ENCODE peak calls at places on chromosomes 6 and 20, in nine cellular contexts. H is DND-41, D is cardiac muscle cell, U is Panc1, A is spleen, R is H9, K is body of pancreas, L is brain microvascular endothelial cell, C is PC-3. Q is an unnamed sample. For H3K27me3, the result is how much of the 10 kb centered on the place peaks cover.

GRCh38 chr20:24357169-24357568 is 112.3 kb upstream of the SYNDIG1 start:
- DNase-seq in H (no peak), D (no peak), U (no peak), A (no peak), R (no peak), K (no peak), L (no peak), C (no peak), Q (no peak)

GRCh38 chr6:87731818-87732661 is 30.0 kb upstream of the AKIRIN2 start:
- DNase-seq in H (peak), D (peak), U (peak), A (peak), R (no peak), K (peak), L (peak), C (peak), Q (peak)

GRCh38 chr6:154448448-154449096 is 61.9 kb downstream of the CNKSR3 start:
- DNase-seq in H (no peak), D (peak), U (no peak), A (no peak), R (no peak), K (peak), L (peak), C (no peak), Q (peak)

GRCh38 chr6:76706086-76706485 is 633.6 kb upstream of the IMPG1 start:
- DNase-seq in H (no peak), D (no peak), U (no peak), A (no peak), R (no peak), K (no peak), L (no peak), C (no peak), Q (no peak)

GRCh38 chr6:22756365-22756764 is 187.0 kb downstream of the HDGFL1 start:
- DNase-seq in H (no peak), D (no peak), U (no peak), A (no peak), R (no peak), K (no peak), L (no peak), C (peak), Q (no peak)

GRCh38 chr6:75524322-75524972 is 30.8 kb upstream of the FILIP1 start:
- DNase-seq in H (no peak), D (peak), U (peak), A (no peak), R (no peak), K (peak), L (peak), C (peak), Q (no peak)

GRCh38 chr6:135270676-135271536 is 89.8 kb downstream of the MYB start:
- DNase-seq in H (no peak), D (no peak), U (no peak), A (no peak), R (peak), K (peak), L (no peak), C (peak), Q (no peak)

GRCh38 chr6:170100046-170100445 is 190.8 kb downstream of the DLL1 start:
- DNase-seq in H (no peak), D (no peak), U (no peak), A (peak), R (no peak), K (no peak), L (no peak), C (no peak), Q (no peak)

GRCh38 chr6:113182370-113183141 is 674.6 kb upstream of the MARCKS start:
- DNase-seq in H (no peak), D (peak), U (peak), A (no peak), R (no peak), K (no peak), L (peak), C (peak), Q (no peak)

GRCh38 chr6:159790947-159791598 is 806 bp downstream of the MRPL18 start:
- DNase-seq in H (no peak), D (no peak), U (no peak), A (peak), R (no peak), K (peak), L (peak), C (no peak), Q (no peak)

GRCh38 chr6:53544050-53544499 is 826 bp downstream of the GCLC start:
- DNase-seq in H (no peak), D (no peak), U (no peak), A (no peak), R (no peak), K (no peak), L (no peak), C (peak), Q (no peak)

GRCh38 chr6:19830171-19830570 is 7.0 kb upstream of the ID4 start:
- DNase-seq in H (no peak), D (peak), U (no peak), A (no peak), R (no peak), K (no peak), L (peak), C (peak), Q (no peak)

GRCh38 chr6:129236110-129236509 is 353.2 kb downstream of the LAMA2 start:
- DNase-seq in H (no peak), D (no peak), U (no peak), A (no peak), R (no peak), K (no peak), L (no peak), C (no peak), Q (no peak)

GRCh38 chr6:16049178-16049577 is 79.7 kb upstream of the MYLIP start:
- DNase-seq in H (no peak), D (peak), U (no peak), A (no peak), R (no peak), K (no peak), L (peak), C (no peak), Q (no peak)

GRCh38 chr6:39553811-39554802 is 171.1 kb downstream of the KIF6 start:
- DNase-seq in H (no peak), D (peak), U (no peak), A (no peak), R (no peak), K (no peak), L (peak), C (no peak), Q (no peak)

GRCh38 chr6:156511570-156511969 is 265.6 kb upstream of the ARID1B start:
- DNase-seq in H (no peak), D (no peak), U (no peak), A (no peak), R (no peak), K (no peak), L (no peak), C (no peak), Q (no peak)

GRCh38 chr20:1933465-1933870 is 38.3 kb downstream of the SIRPA start:
- DNase-seq in H (no peak), D (peak), U (no peak), A (no peak), R (no peak), K (peak), L (no peak), C (no peak), Q (no peak)

GRCh38 chr6:134172020-134172766 is 119.8 kb upstream of the SLC2A12 start:
- DNase-seq in H (no peak), D (peak), U (no peak), A (no peak), R (no peak), K (no peak), L (no peak), C (no peak), Q (no peak)

GRCh38 chr6:89023591-89024441 is 56.7 kb upstream of the PNRC1 start:
- DNase-seq in H (no peak), D (peak), U (no peak), A (no peak), R (no peak), K (peak), L (no peak), C (no peak), Q (no peak)

GRCh38 chr6:14349507-14349906 is 231.9 kb downstream of the CD83 start:
- DNase-seq in H (no peak), D (peak), U (no peak), A (no peak), R (no peak), K (no peak), L (no peak), C (no peak), Q (no peak)

GRCh38 chr6:160792711-160793110 is 90.7 kb downstream of the PLG start:
- DNase-seq in H (no peak), D (no peak), U (no peak), A (no peak), R (no peak), K (no peak), L (no peak), C (peak), Q (no peak)

GRCh38 chr20:46484954-46485353 is 28.4 kb downstream of the ZNF334 start:
- DNase-seq in H (no peak), D (no peak), U (no peak), A (no peak), R (no peak), K (no peak), L (no peak), C (no peak), Q (no peak)

GRCh38 chr6:27287751-27288135 is 24.3 kb downstream of the POM121L2 start:
- DNase-seq in H (no peak), D (no peak), U (no peak), A (no peak), R (no peak), K (no peak), L (no peak), C (no peak), Q (no peak)

GRCh38 chr20:19427480-19427879 is 215.0 kb downstream of the SLC24A3 start:
- DNase-seq in H (no peak), D (no peak), U (no peak), A (no peak), R (no peak), K (peak), L (no peak), C (no peak), Q (no peak)

GRCh38 chr6:100862063-100862462 is 19.1 kb downstream of the ASCC3 start:
- DNase-seq in H (no peak), D (no peak), U (no peak), A (no peak), R (no peak), K (no peak), L (no peak), C (no peak), Q (no peak)

GRCh38 chr6:162917506-162917905 is 189.7 kb downstream of the PACRG start:
- DNase-seq in H (no peak), D (peak), U (no peak), A (no peak), R (no peak), K (no peak), L (peak), C (no peak), Q (no peak)

GRCh38 chr6:88491266-88491665 is 325.1 kb upstream of the CNR1 start:
- DNase-seq in H (no peak), D (no peak), U (no peak), A (no peak), R (no peak), K (no peak), L (no peak), C (no peak), Q (no peak)

GRCh38 chr20:17587148-17587547 is 17.3 kb downstream of the DSTN start:
- DNase-seq in H (no peak), D (no peak), U (no peak), A (no peak), R (no peak), K (no peak), L (no peak), C (no peak), Q (no peak)

GRCh38 chr6:118784641-118785164 is 109.2 kb upstream of the ASF1A start:
- DNase-seq in H (no peak), D (peak), U (no peak), A (no peak), R (no peak), K (no peak), L (no peak), C (peak), Q (no peak)

GRCh38 chr6:11616200-11616611 is 78.7 kb downstream of the TMEM170B start:
- DNase-seq in H (no peak), D (peak), U (no peak), A (no peak), R (no peak), K (no peak), L (peak), C (no peak), Q (no peak)

GRCh38 chr20:9352740-9353139 is 161.7 kb upstream of the LAMP5 start:
- DNase-seq in H (no peak), D (no peak), U (no peak), A (no peak), R (no peak), K (no peak), L (no peak), C (no peak), Q (no peak)

GRCh38 chr6:136792945-136793289 is 640 bp upstream of the MAP3K5 start:
- DNase-seq in H (peak), D (peak), U (no peak), A (peak), R (no peak), K (peak), L (peak), C (peak), Q (peak)

GRCh38 chr20:31577194-31577593 is 27.9 kb upstream of the ID1 start:
- DNase-seq in H (no peak), D (no peak), U (no peak), A (no peak), R (no peak), K (no peak), L (no peak), C (no peak), Q (no peak)
- H3K27me3 ChIP-seq in H (under half), D (under half), U (under half), A (under half), R (under half), K (under half), L (under half), C (under half), Q (under half)

DNA sequence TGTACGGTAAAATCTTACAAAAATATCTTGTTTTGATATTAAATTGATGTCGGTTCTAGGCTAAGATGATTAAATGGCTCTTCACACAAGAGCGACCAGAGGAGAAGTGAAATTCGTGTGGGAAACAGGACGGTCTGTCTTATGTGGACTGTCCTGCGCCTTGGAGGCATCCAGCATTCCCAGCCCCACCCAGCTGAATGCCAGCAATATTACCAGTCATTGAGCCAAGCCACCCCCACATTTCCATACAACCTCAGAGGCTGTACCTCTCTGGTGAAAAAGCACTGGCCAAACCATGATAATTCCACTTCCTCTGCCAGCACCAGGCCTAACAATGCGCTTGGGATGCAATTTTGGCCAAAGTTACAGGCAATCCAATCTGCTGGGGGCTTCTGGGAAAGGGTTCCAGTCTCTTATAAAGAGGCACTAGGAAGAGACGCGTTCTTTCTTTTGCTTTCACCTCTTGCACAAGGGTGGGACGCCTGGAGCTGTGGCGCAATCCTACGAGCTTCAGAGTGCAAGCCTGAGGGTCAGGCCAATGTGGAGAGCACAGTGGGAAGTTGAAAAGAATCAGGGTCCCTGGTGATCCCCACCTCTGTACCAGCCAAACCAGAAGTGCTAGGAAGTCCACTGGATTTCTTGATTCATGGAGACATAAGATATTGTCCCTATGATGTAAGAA is 213.1 kb downstream of the PREX1 start:
- DNase-seq in H (no peak), D (no peak), U (no peak), A (no peak), R (no peak), K (no peak), L (no peak), C (peak), Q (no peak)
- H3K27me3 ChIP-seq in H (under half), D (under half), U (under half), A (under half), R (under half), K (under half), L (under half), C (under half), Q (under half)

DNA sequence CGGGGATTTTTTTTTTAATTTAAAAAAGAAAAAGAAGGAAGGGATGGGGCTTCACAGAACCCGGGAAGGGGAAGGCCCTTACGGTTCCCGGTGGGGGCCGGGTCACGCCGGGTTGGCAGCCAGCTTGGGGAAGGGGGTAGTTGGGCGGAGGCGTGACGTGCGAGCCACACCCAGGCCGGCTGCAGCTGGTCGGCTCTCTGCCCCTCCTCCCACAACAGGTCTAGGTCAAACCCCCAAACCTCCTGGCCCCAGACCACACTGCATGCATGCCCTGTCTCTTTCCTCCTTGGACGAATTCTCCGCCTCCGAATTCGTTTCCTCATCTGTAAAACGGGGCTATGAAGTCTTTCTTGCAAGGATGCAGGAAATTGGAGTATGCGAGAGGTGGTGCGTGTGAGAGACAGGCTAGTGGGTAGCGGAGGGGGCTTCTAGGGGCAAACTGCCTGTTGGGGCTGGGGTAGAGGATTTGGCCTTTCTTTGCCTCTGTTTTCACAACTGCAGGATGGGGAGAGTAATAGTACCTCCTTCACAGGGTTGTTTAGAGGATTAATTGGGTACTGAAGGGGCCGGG is 835 bp downstream of the HCK start:
- DNase-seq in H (no peak), D (no peak), U (no peak), A (peak), R (peak), K (peak), L (no peak), C (no peak), Q (no peak)
- H3K27me3 ChIP-seq in H (under half), D (half or more), U (under half), A (under half), R (under half), K (under half), L (under half), C (half or more), Q (under half)

DNA sequence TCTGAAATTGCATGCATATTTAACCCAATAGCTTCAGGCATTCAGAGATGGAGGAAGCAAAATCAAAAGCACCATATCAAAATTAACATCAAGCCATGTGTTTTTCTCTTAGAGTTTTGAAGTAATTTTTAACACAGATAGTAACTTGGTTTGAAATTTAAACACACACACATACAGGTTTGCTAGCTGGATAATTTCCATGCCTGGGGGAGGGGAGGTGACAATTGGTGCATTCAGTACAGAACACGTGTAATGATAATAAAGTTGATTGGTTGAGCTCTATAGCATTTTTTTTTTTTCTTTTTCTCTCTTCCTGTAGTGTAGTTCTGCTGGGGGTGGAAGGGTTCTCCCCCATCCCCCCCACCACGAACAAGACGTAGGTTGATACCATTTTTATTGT is 564.8 kb downstream of the LMBRD1 start:
- DNase-seq in H (no peak), D (no peak), U (no peak), A (no peak), R (no peak), K (no peak), L (no peak), C (no peak), Q (no peak)
- H3K27me3 ChIP-seq in H (under half), D (under half), U (under half), A (under half), R (under half), K (under half), L (under half), C (under half), Q (under half)

GRCh38 chr20:56914532-56914931 is 285.4 kb downstream of the TFAP2C start:
- DNase-seq in H (no peak), D (no peak), U (no peak), A (no peak), R (no peak), K (no peak), L (no peak), C (no peak), Q (no peak)

GRCh38 chr20:56911946-56912345 is 282.8 kb downstream of the TFAP2C start:
- DNase-seq in H (no peak), D (no peak), U (no peak), A (no peak), R (peak), K (no peak), L (no peak), C (no peak), Q (no peak)

DNA sequence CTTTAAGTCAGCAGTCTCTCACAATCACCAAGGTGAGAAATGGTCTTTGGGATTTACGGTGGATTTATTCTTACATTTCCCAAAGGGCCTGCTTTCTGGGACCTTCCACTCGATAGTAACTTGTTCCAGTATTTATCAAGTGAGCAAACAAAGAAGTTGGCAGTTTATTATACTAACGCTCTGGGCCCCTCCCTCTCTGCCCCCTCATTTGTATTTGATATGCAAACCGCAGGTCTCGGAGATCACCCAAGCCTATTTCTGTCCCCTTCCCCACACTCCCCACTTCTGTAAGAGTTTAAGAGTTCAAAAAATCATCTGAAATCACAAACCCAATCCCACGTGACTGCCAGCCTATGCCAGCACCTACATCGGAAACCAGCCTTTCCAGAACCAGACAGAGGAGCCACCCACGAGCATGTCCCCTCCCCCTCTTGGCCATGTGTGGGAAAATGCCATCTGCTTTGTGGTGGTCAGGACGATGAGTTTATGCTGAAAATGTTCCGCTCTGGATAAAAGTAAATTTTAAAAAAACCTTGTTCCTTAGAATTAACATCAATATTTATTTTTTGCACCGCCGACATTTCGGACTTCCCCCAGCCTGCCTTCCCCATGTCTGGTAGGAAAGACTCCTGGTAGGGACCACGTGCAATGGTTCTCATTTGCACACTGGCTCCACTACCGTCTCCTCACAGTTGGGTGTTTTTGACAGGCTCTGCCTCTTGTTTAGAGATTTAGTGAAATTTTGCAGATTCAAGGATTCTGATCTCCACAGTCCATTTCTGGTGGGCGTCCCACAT is 281.0 kb downstream of the TFAP2C start:
- DNase-seq in H (no peak), D (no peak), U (no peak), A (no peak), R (no peak), K (peak), L (no peak), C (no peak), Q (no peak)
- H3K27me3 ChIP-seq in H (under half), D (under half), U (under half), A (under half), R (under half), K (under half), L (under half), C (under half), Q (under half)

GRCh38 chr20:56885521-56885920 is 256.4 kb downstream of the TFAP2C start:
- DNase-seq in H (no peak), D (no peak), U (no peak), A (no peak), R (no peak), K (no peak), L (no peak), C (no peak), Q (no peak)

GRCh38 chr20:56893206-56893605 is 264.1 kb downstream of the TFAP2C start:
- DNase-seq in H (peak), D (no peak), U (no peak), A (no peak), R (peak), K (no peak), L (no peak), C (no peak), Q (no peak)

GRCh38 chr20:56890011-56890410 is 260.9 kb downstream of the TFAP2C start:
- DNase-seq in H (no peak), D (no peak), U (no peak), A (no peak), R (no peak), K (no peak), L (no peak), C (no peak), Q (no peak)
- H3K27me3 ChIP-seq in H (under half), D (under half), U (under half), A (under half), R (under half), K (under half), L (under half), C (under half), Q (under half)